ENCODE peak calls at places on chromosomes 12 and 14, in seven cellular contexts. R, Q, H, E, I, S and F are unnamed samples.

GRCh38 chr14:102223682-102224081 is 81.3 kb downstream of the MOK start:
- DNase-seq in I (no peak), E (no peak), H (no peak), R (no peak), Q (no peak), S (no peak), F (no peak)

GRCh38 chr12:108761226-108761625 is 29.9 kb upstream of the CORO1C start:
- DNase-seq in I (no peak), H (no peak), S (no peak), E (no peak), R (no peak), Q (no peak), F (no peak)

GRCh38 chr12:104886418-104887401 is 71.4 kb downstream of the SLC41A2 start:
- DNase-seq in I (no peak), Q (no peak), E (no peak), H (no peak), S (peak; percentile 67), R (no peak), F (no peak)

GRCh38 chr12:66149702-66150398 is 19.3 kb upstream of the LLPH start:
- DNase-seq in Q (no peak), H (no peak), R (peak; percentile 74), S (no peak), E (no peak), I (no peak), F (no peak)

GRCh38 chr12:120115692-120116442 is 686 bp downstream of the RAB35 start:
- DNase-seq in S (peak; percentile 35), E (peak; percentile 52), I (no peak), Q (no peak), R (no peak), H (no peak), F (no peak)

GRCh38 chr12:109115758-109116610 is at the start of gene ACACB:
- DNase-seq in I (no peak), Q (no peak), R (peak; percentile 86), E (no peak), H (peak; percentile 87), S (no peak), F (no peak)

GRCh38 chr12:75509621-75510020 is 1.8 kb downstream of the KRR1 start:
- DNase-seq in E (no peak), I (no peak), R (no peak), S (no peak), Q (no peak), H (no peak), F (no peak)

GRCh38 chr14:89616425-89617141 is 199.6 kb upstream of the FOXN3 start:
- DNase-seq in Q (peak; percentile 70), H (no peak), R (no peak), S (peak; percentile 16), E (no peak), I (no peak), F (no peak)

GRCh38 chr14:35944847-35945246 is 118.7 kb downstream of the BRMS1L start:
- DNase-seq in H (no peak), Q (peak; percentile 24), E (peak; percentile 62), S (no peak), I (no peak), R (no peak), F (no peak)

GRCh38 chr14:29926701-29927595 is 699 bp downstream of the PRKD1 start:
- DNase-seq in Q (peak; percentile 8), H (peak; percentile 78), I (no peak), E (peak; percentile 69), R (peak; percentile 67), S (peak; percentile 32), F (peak; percentile 27)
- TF ChIP-seq CTCF in Q (peak; percentile 9), H (peak; percentile 19), I (no peak), E (no peak), R (peak; percentile 9), S (no peak), F (no peak)

GRCh38 chr12:26298785-26299621 is 103.6 kb downstream of the SSPN start:
- DNase-seq in S (peak; percentile 80), R (no peak), I (no peak), H (peak; percentile 19), E (peak; percentile 32), Q (peak; percentile 79), F (no peak)
- TF ChIP-seq CTCF in S (peak; percentile 55), R (no peak), I (no peak), H (peak; percentile 31), E (peak; percentile 12), Q (no peak), F (no peak)

GRCh38 chr14:56120091-56120632 is 2.0 kb downstream of the PELI2 start:
- DNase-seq in I (no peak), H (peak; percentile 28), Q (no peak), S (peak; percentile 74), E (peak; percentile 5), R (no peak), F (no peak)
- TF ChIP-seq CTCF in I (no peak), H (peak; percentile 14), Q (no peak), S (peak; percentile 47), E (no peak), R (no peak), F (no peak)

GRCh38 chr14:52069617-52070431 is 965 bp upstream of the NID2 start:
- DNase-seq in E (no peak), S (peak; percentile 51), R (no peak), H (peak; percentile 47), Q (no peak), I (no peak), F (peak; percentile 44)
- TF ChIP-seq CTCF in E (no peak), S (peak; percentile 6), R (no peak), H (no peak), Q (no peak), I (no peak), F (no peak)

GRCh38 chr12:49968431-49968830 is 4.3 kb upstream of the AQP6 start:
- DNase-seq in R (no peak), S (no peak), H (no peak), E (no peak), Q (no peak), I (no peak), F (no peak)

GRCh38 chr12:49967777-49968250 is 4.9 kb upstream of the AQP6 start:
- DNase-seq in H (no peak), I (no peak), E (no peak), R (no peak), Q (no peak), S (no peak), F (no peak)

GRCh38 chr12:49970030-49970429 is 2.7 kb upstream of the AQP6 start:
- DNase-seq in Q (no peak), H (no peak), S (no peak), E (no peak), I (no peak), R (no peak), F (no peak)

GRCh38 chr12:49970658-49971057 is 2.1 kb upstream of the AQP6 start:
- DNase-seq in I (no peak), R (no peak), Q (no peak), H (no peak), S (no peak), E (no peak), F (no peak)

GRCh38 chr12:49969027-49969426 is 3.7 kb upstream of the AQP6 start:
- DNase-seq in I (no peak), H (no peak), Q (no peak), R (no peak), E (no peak), S (no peak), F (no peak)
- TF ChIP-seq CTCF in I (no peak), H (no peak), Q (no peak), R (no peak), E (no peak), S (no peak), F (no peak)

GRCh38 chr14:90900712-90901111 is 84.5 kb upstream of the TTC7B start:
- DNase-seq in S (peak; percentile 24), I (no peak), E (no peak), R (no peak), H (no peak), Q (no peak), F (no peak)
- TF ChIP-seq CTCF in S (peak; percentile 18), I (no peak), E (no peak), R (no peak), H (peak; percentile 10), Q (no peak), F (no peak)

GRCh38 chr14:22220427-22220826 is 368.6 kb downstream of the DAD1 start:
- DNase-seq in R (no peak), E (no peak), S (peak; percentile 15), H (no peak), I (no peak), Q (no peak), F (no peak)
- TF ChIP-seq CTCF in R (no peak), E (no peak), S (no peak), H (no peak), I (no peak), Q (no peak), F (no peak)

GRCh38 chr12:54231236-54231635 is 42.5 kb upstream of the SMUG1 start:
- DNase-seq in E (no peak), R (no peak), H (no peak), S (no peak), I (no peak), Q (no peak), F (no peak)

GRCh38 chr12:54228471-54228870 is 39.7 kb upstream of the SMUG1 start:
- DNase-seq in E (no peak), Q (no peak), H (no peak), I (no peak), R (no peak), S (no peak), F (no peak)

GRCh38 chr12:54230555-54230954 is 41.8 kb upstream of the SMUG1 start:
- DNase-seq in I (no peak), H (no peak), Q (no peak), E (no peak), S (no peak), R (no peak), F (no peak)

GRCh38 chr12:54229624-54230212 is 40.9 kb upstream of the SMUG1 start:
- DNase-seq in R (no peak), I (no peak), E (no peak), S (peak; percentile 99), Q (no peak), H (no peak), F (no peak)

GRCh38 chr12:54232790-54233189 is 44.0 kb upstream of the SMUG1 start:
- DNase-seq in R (no peak), Q (no peak), S (peak; percentile 85), H (no peak), I (no peak), E (no peak), F (no peak)
- TF ChIP-seq CTCF in R (no peak), Q (no peak), S (peak; percentile 61), H (peak; percentile 28), I (no peak), E (no peak), F (peak; percentile 28)

DNA sequence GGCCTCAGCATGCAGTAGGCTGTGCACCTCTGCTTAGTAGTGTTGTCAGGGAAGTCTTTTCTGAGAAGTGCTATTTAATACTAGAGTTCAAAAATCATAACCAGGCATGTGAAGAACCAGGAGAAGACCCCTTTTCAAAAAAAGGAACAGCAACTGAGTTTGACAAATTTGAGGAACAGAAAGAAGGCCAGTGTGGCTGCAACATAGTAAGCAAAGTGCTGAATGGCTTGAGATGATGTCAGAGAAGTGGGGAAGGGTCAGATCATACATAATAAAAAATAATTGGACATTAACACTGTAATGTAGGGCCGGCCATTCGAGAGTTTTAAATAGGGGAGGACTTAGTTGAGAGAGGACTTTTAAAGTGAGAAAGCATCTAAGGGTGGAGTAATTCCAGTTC is 11.1 kb upstream of the CNTN1 start:
- DNase-seq in R (no peak), H (no peak), E (no peak), I (no peak), S (no peak), Q (no peak), F (no peak)
- TF ChIP-seq CTCF in R (no peak), H (no peak), E (no peak), I (no peak), S (no peak), Q (no peak), F (no peak)